ENCODE peak calls at places on chromosomes 12 and 14, in five cellular contexts. One of them, this sample, is unnamed.

GRCh38 chr12:43338848-43339526 is 213.0 kb downstream of the ADAMTS20 start:
- DNase-seq in retina: peak; percentile 45
- DNase-seq in H7: peak; percentile 30
- DNase-seq in GM10248: peak; percentile 13
- DNase-seq in right cardiac atrium: no peak
- DNase-seq in this sample: peak; percentile 80

GRCh38 chr12:93430280-93430679 is 11.5 kb downstream of the UBE2N start:
- DNase-seq in retina: no peak
- DNase-seq in GM10248: no peak
- DNase-seq in right cardiac atrium: no peak
- DNase-seq in H7: no peak
- DNase-seq in this sample: no peak

GRCh38 chr14:100256339-100256895 is 17.5 kb downstream of the YY1 start:
- DNase-seq in GM10248: no peak
- DNase-seq in H7: no peak
- DNase-seq in right cardiac atrium: no peak
- DNase-seq in retina: no peak
- DNase-seq in this sample: no peak

GRCh38 chr12:102465762-102466560 is 14.4 kb downstream of the IGF1 start:
- DNase-seq in right cardiac atrium: no peak
- DNase-seq in GM10248: no peak
- DNase-seq in retina: no peak
- DNase-seq in H7: no peak
- DNase-seq in this sample: peak; percentile 5

GRCh38 chr12:104733717-104734175 is 224.3 kb downstream of the SLC41A2 start:
- DNase-seq in retina: no peak
- DNase-seq in right cardiac atrium: no peak
- DNase-seq in H7: peak; percentile 80
- DNase-seq in GM10248: peak; percentile 52
- DNase-seq in this sample: no peak

GRCh38 chr12:117685115-117685926 is 283.5 kb downstream of the KSR2 start:
- DNase-seq in GM10248: no peak
- DNase-seq in retina: no peak
- DNase-seq in H7: peak; percentile 92
- DNase-seq in right cardiac atrium: peak; percentile 25
- DNase-seq in this sample: peak; percentile 94

GRCh38 chr14:22699801-22700564 is 55.8 kb upstream of the OR6J1 start:
- DNase-seq in H7: no peak
- DNase-seq in retina: no peak
- DNase-seq in GM10248: no peak
- DNase-seq in right cardiac atrium: no peak
- DNase-seq in this sample: peak; percentile 95

GRCh38 chr12:102543494-102543893 is 63.1 kb upstream of the IGF1 start:
- DNase-seq in GM10248: no peak
- DNase-seq in right cardiac atrium: no peak
- DNase-seq in H7: no peak
- DNase-seq in retina: no peak
- DNase-seq in this sample: no peak

GRCh38 chr12:13383379-13383778 is 186.9 kb downstream of the EMP1 start:
- DNase-seq in H7: no peak
- DNase-seq in right cardiac atrium: no peak
- DNase-seq in retina: no peak
- DNase-seq in GM10248: no peak
- DNase-seq in this sample: no peak

GRCh38 chr12:116525418-116526001 is 33.7 kb upstream of the MAP1LC3B2 start:
- DNase-seq in H7: no peak
- DNase-seq in GM10248: no peak
- DNase-seq in retina: no peak
- DNase-seq in right cardiac atrium: peak; percentile 79
- DNase-seq in this sample: peak; percentile 90

GRCh38 chr12:131867891-131868675 is 26.3 kb upstream of the ULK1 start:
- DNase-seq in right cardiac atrium: no peak
- DNase-seq in GM10248: no peak
- DNase-seq in H7: peak; percentile 73
- DNase-seq in retina: no peak
- DNase-seq in this sample: peak; percentile 54

GRCh38 chr12:128755565-128755964 is 68.2 kb downstream of the SLC15A4 start:
- DNase-seq in H7: no peak
- DNase-seq in right cardiac atrium: no peak
- DNase-seq in retina: no peak
- DNase-seq in GM10248: no peak
- DNase-seq in this sample: no peak

GRCh38 chr12:89414851-89415250 is 62.5 kb upstream of the DUSP6 start:
- DNase-seq in right cardiac atrium: no peak
- DNase-seq in GM10248: no peak
- DNase-seq in H7: no peak
- DNase-seq in retina: no peak
- DNase-seq in this sample: no peak

GRCh38 chr14:89955022-89955414 is 488 bp upstream of the EFCAB11 start:
- DNase-seq in retina: no peak
- DNase-seq in H7: no peak
- DNase-seq in right cardiac atrium: no peak
- DNase-seq in GM10248: no peak
- DNase-seq in this sample: no peak

GRCh38 chr12:65501093-65501621 is 222.7 kb downstream of the MSRB3 start:
- DNase-seq in GM10248: no peak
- DNase-seq in H7: no peak
- DNase-seq in retina: no peak
- DNase-seq in right cardiac atrium: peak; percentile 74
- DNase-seq in this sample: no peak

GRCh38 chr12:92365333-92365732 is 219.7 kb upstream of the BTG1 start:
- DNase-seq in right cardiac atrium: no peak
- DNase-seq in H7: no peak
- DNase-seq in retina: no peak
- DNase-seq in GM10248: peak; percentile 24
- DNase-seq in this sample: no peak

GRCh38 chr14:54342806-54343205 is 54.0 kb upstream of the CDKN3 start:
- DNase-seq in GM10248: no peak
- DNase-seq in retina: no peak
- DNase-seq in H7: no peak
- DNase-seq in right cardiac atrium: no peak
- DNase-seq in this sample: peak; percentile 31

GRCh38 chr14:50796391-50796790 is 34.6 kb downstream of the NIN start:
- DNase-seq in GM10248: no peak
- DNase-seq in H7: no peak
- DNase-seq in retina: no peak
- DNase-seq in right cardiac atrium: no peak
- DNase-seq in this sample: peak; percentile 30

GRCh38 chr12:67937822-67938221 is 51.4 kb upstream of the IFNG-AS1 start:
- DNase-seq in right cardiac atrium: no peak
- DNase-seq in GM10248: no peak
- DNase-seq in retina: no peak
- DNase-seq in H7: no peak
- DNase-seq in this sample: no peak

GRCh38 chr12:23760495-23760894 is 189.0 kb downstream of the SOX5 start:
- DNase-seq in GM10248: no peak
- DNase-seq in H7: no peak
- DNase-seq in right cardiac atrium: no peak
- DNase-seq in retina: no peak
- DNase-seq in this sample: no peak

GRCh38 chr12:130203151-130203550 is 40.9 kb downstream of the FZD10 start:
- DNase-seq in H7: peak; percentile 55
- DNase-seq in right cardiac atrium: no peak
- DNase-seq in GM10248: no peak
- DNase-seq in retina: no peak
- DNase-seq in this sample: no peak

GRCh38 chr12:113625499-113625898 is 153.8 kb upstream of the LHX5 start:
- DNase-seq in retina: no peak
- DNase-seq in H7: no peak
- DNase-seq in GM10248: no peak
- DNase-seq in right cardiac atrium: no peak
- DNase-seq in this sample: no peak

GRCh38 chr12:54037360-54038259 is 4.8 kb downstream of the HOXC5 start:
- DNase-seq in H7: no peak
- DNase-seq in right cardiac atrium: no peak
- DNase-seq in GM10248: no peak
- DNase-seq in retina: no peak
- DNase-seq in this sample: no peak

GRCh38 chr12:14948672-14949071 is 10.3 kb upstream of the ERP27 start:
- DNase-seq in right cardiac atrium: no peak
- DNase-seq in H7: peak; percentile 11
- DNase-seq in GM10248: peak; percentile 70
- DNase-seq in retina: no peak
- DNase-seq in this sample: peak; percentile 90

GRCh38 chr12:119288559-119288958 is 46.0 kb upstream of the CCDC60 start:
- DNase-seq in GM10248: no peak
- DNase-seq in right cardiac atrium: no peak
- DNase-seq in retina: peak; percentile 72
- DNase-seq in H7: no peak
- DNase-seq in this sample: no peak

GRCh38 chr14:102849522-102850379 is 72.5 kb downstream of the TRAF3 start:
- DNase-seq in retina: no peak
- DNase-seq in GM10248: no peak
- DNase-seq in H7: peak; percentile 15
- DNase-seq in right cardiac atrium: no peak
- DNase-seq in this sample: no peak

GRCh38 chr12:109864916-109865315 is 15.4 kb downstream of the GLTP start:
- DNase-seq in GM10248: no peak
- DNase-seq in retina: no peak
- DNase-seq in H7: no peak
- DNase-seq in right cardiac atrium: no peak
- DNase-seq in this sample: no peak

GRCh38 chr14:35374273-35374681 is 30.3 kb downstream of the NFKBIA start:
- DNase-seq in GM10248: no peak
- DNase-seq in right cardiac atrium: peak; percentile 45
- DNase-seq in retina: no peak
- DNase-seq in H7: no peak
- DNase-seq in this sample: peak; percentile 88

GRCh38 chr12:89470741-89471504 is 53.7 kb downstream of the GALNT4 start:
- DNase-seq in H7: no peak
- DNase-seq in right cardiac atrium: no peak
- DNase-seq in retina: no peak
- DNase-seq in GM10248: peak; percentile 39
- DNase-seq in this sample: peak; percentile 40

GRCh38 chr14:53126705-53127104 is 26.4 kb downstream of the DDHD1 start:
- DNase-seq in retina: no peak
- DNase-seq in GM10248: no peak
- DNase-seq in right cardiac atrium: no peak
- DNase-seq in H7: no peak
- DNase-seq in this sample: no peak

GRCh38 chr14:99609245-99610117 is 5.5 kb upstream of the CCDC85C start:
- DNase-seq in retina: no peak
- DNase-seq in GM10248: no peak
- DNase-seq in right cardiac atrium: no peak
- DNase-seq in H7: peak; percentile 79
- DNase-seq in this sample: no peak

GRCh38 chr12:109729837-109730200 is 16.2 kb downstream of the FAM222A start:
- DNase-seq in H7: no peak
- DNase-seq in retina: no peak
- DNase-seq in right cardiac atrium: no peak
- DNase-seq in GM10248: no peak
- DNase-seq in this sample: no peak

GRCh38 chr12:52262286-52262685 is 12.2 kb upstream of the KRT86 start:
- DNase-seq in right cardiac atrium: no peak
- DNase-seq in GM10248: no peak
- DNase-seq in H7: no peak
- DNase-seq in retina: no peak
- DNase-seq in this sample: no peak

GRCh38 chr12:27824126-27824842 is 44.2 kb upstream of the MANSC4 start:
- DNase-seq in retina: no peak
- DNase-seq in GM10248: peak; percentile 45
- DNase-seq in right cardiac atrium: no peak
- DNase-seq in H7: no peak
- DNase-seq in this sample: no peak

GRCh38 chr14:64806202-64806861 is 73.4 kb downstream of the SPTB start:
- DNase-seq in right cardiac atrium: no peak
- DNase-seq in H7: no peak
- DNase-seq in GM10248: no peak
- DNase-seq in retina: no peak
- DNase-seq in this sample: peak; percentile 89